ENCODE peak calls at places on chromosomes 1 and 21, in eight cellular contexts. S is right lobe of liver; U is AML-193; K is stimulated activated CD4-positive, alpha-beta T cell treated with anti-CD3 and anti-CD28 coated beads, Interleukin-12 subunit alpha, Interleukin-12 subunit beta, amount 100 ng/mL, for 4 hours; M is substantia nigra; A is EL; E is activated naive CD4-positive, alpha-beta T cell treated with anti-CD3 and anti-CD28 coated beads, Interleukin-2, amount 10 ng/mL, durations not matched to agents 7 days and 5 days; I is HuH-7.5. N is an unnamed sample.

GRCh38 chr21:42426424-42426823 is 22.7 kb downstream of the UBASH3A start:
- DNase-seq in K (no peak), M (no peak), S (no peak), I (no peak), E (peak), U (no peak), A (no peak), N (no peak)

GRCh38 chr1:23525558-23526174 is 5.4 kb downstream of the E2F2 start:
- DNase-seq in I (no peak), K (no peak), A (no peak), M (no peak), U (no peak), E (peak), S (no peak), N (peak)

GRCh38 chr1:179810367-179810715 is 67.2 kb downstream of the FAM163A start:
- DNase-seq in E (no peak), I (no peak), A (no peak), S (no peak), U (no peak), K (no peak), M (no peak), N (no peak)

GRCh38 chr1:11058595-11059165 is 1.1 kb downstream of the SRM start:
- DNase-seq in U (no peak), S (no peak), A (no peak), M (no peak), E (no peak), K (no peak), I (no peak), N (no peak)

GRCh38 chr1:29633784-29634183 is 397.5 kb downstream of the PTPRU start:
- DNase-seq in M (no peak), I (no peak), A (no peak), E (no peak), S (no peak), U (no peak), K (no peak), N (no peak)

GRCh38 chr1:210627740-210628139 is 299.0 kb downstream of the HHAT start:
- DNase-seq in S (no peak), E (no peak), A (no peak), M (no peak), K (no peak), U (no peak), I (no peak), N (no peak)

GRCh38 chr1:12387641-12388040 is 157.8 kb downstream of the VPS13D start:
- DNase-seq in A (no peak), I (no peak), S (no peak), K (no peak), U (no peak), E (no peak), M (no peak), N (no peak)

GRCh38 chr1:203328714-203329122 is 22.2 kb downstream of the FMOD start:
- DNase-seq in S (no peak), A (no peak), K (no peak), M (no peak), U (no peak), E (no peak), I (peak), N (no peak)

GRCh38 chr1:221087919-221088318 is 208.7 kb downstream of the HLX start:
- DNase-seq in U (no peak), E (no peak), S (no peak), A (peak), K (no peak), I (no peak), M (no peak), N (no peak)

GRCh38 chr1:107534632-107535031 is 393.8 kb downstream of the NTNG1 start:
- DNase-seq in K (no peak), E (no peak), I (no peak), S (no peak), U (no peak), M (no peak), A (no peak), N (no peak)

GRCh38 chr1:212987702-212988322 is 27.9 kb downstream of the ANGEL2 start:
- DNase-seq in M (no peak), U (no peak), K (no peak), I (no peak), A (peak), E (no peak), S (no peak), N (no peak)

GRCh38 chr21:43868461-43868860 is 3.4 kb downstream of the AGPAT3 start:
- DNase-seq in A (no peak), M (no peak), U (no peak), E (no peak), I (no peak), K (no peak), S (peak), N (no peak)

GRCh38 chr1:155574077-155574476 is 11.5 kb upstream of the ASH1L start:
- DNase-seq in U (no peak), I (no peak), M (no peak), A (no peak), S (no peak), K (no peak), E (no peak), N (no peak)

GRCh38 chr21:41816583-41817165 is 49.8 kb upstream of the RIPK4 start:
- DNase-seq in U (peak), K (peak), S (peak), A (peak), E (peak), I (peak), M (peak), N (peak)

GRCh38 chr1:183604811-183605210 is 14.6 kb upstream of the NCF2 start:
- DNase-seq in E (no peak), A (no peak), K (no peak), U (peak), M (no peak), I (no peak), S (peak), N (no peak)

GRCh38 chr1:214727274-214727673 is 124.3 kb downstream of the CENPF start:
- DNase-seq in U (no peak), A (no peak), S (no peak), K (no peak), M (no peak), I (no peak), E (no peak), N (no peak)

GRCh38 chr1:229199892-229200291 is 71.0 kb upstream of the RAB4A start:
- DNase-seq in I (no peak), M (no peak), E (peak), U (no peak), S (no peak), K (no peak), A (no peak), N (no peak)

GRCh38 chr1:164635784-164636729 is 77.1 kb downstream of the PBX1 start:
- DNase-seq in K (no peak), A (no peak), E (no peak), M (no peak), U (no peak), S (no peak), I (no peak), N (no peak)

GRCh38 chr1:18123467-18123992 is 15.9 kb downstream of the IGSF21 start:
- DNase-seq in A (no peak), I (no peak), M (no peak), E (no peak), U (no peak), S (no peak), K (no peak), N (no peak)

GRCh38 chr1:36996106-36996505 is 38.2 kb downstream of the GRIK3 start:
- DNase-seq in M (no peak), U (no peak), K (no peak), S (no peak), E (no peak), A (no peak), I (no peak), N (no peak)

GRCh38 chr1:59415286-59415850 is 118.5 kb downstream of the FGGY start:
- DNase-seq in U (no peak), K (no peak), E (no peak), M (no peak), A (no peak), S (no peak), I (no peak), N (no peak)

GRCh38 chr1:74822851-74823443 is 90.0 kb downstream of the TYW3 start:
- DNase-seq in S (no peak), K (no peak), I (no peak), A (no peak), U (no peak), E (no peak), M (no peak), N (no peak)

GRCh38 chr1:193256019-193256418 is 69.6 kb upstream of the B3GALT2 start:
- DNase-seq in S (no peak), K (no peak), I (no peak), M (no peak), A (no peak), E (no peak), U (no peak), N (no peak)

GRCh38 chr1:151157067-151157531 is 650 bp downstream of the TNFAIP8L2 start:
- DNase-seq in K (no peak), E (peak), M (no peak), U (peak), A (no peak), S (no peak), I (no peak), N (peak)

GRCh38 chr1:56890229-56890628 is 35.6 kb downstream of the C8A start:
- DNase-seq in I (no peak), S (no peak), U (no peak), E (no peak), A (no peak), K (no peak), M (no peak), N (no peak)

GRCh38 chr1:22204989-22205913 is 62.4 kb upstream of the WNT4 start:
- DNase-seq in I (no peak), E (no peak), S (no peak), M (no peak), U (no peak), A (peak), K (no peak), N (no peak)

GRCh38 chr1:88892146-88892877 is 945 bp upstream of the GTF2B start:
- DNase-seq in E (no peak), I (no peak), U (no peak), M (no peak), K (no peak), S (no peak), A (peak), N (peak)

GRCh38 chr1:6025269-6026094 is 20.2 kb upstream of the KCNAB2 start:
- DNase-seq in K (peak), E (no peak), U (no peak), A (peak), S (no peak), M (no peak), I (no peak), N (no peak)

GRCh38 chr1:32801096-32801713 is 16.0 kb downstream of the YARS1 start:
- DNase-seq in K (no peak), E (peak), M (no peak), U (no peak), A (peak), I (no peak), S (no peak), N (no peak)

GRCh38 chr21:43911015-43911934 is 46.3 kb downstream of the AGPAT3 start:
- DNase-seq in S (peak), M (no peak), E (no peak), I (peak), K (no peak), A (no peak), U (no peak), N (no peak)

GRCh38 chr1:145824499-145824842 is 471 bp downstream of the POLR3C start:
- DNase-seq in E (no peak), I (no peak), M (no peak), U (no peak), K (no peak), S (no peak), A (no peak), N (no peak)

GRCh38 chr21:39575778-39576177 is 37.0 kb upstream of the B3GALT5 start:
- DNase-seq in M (no peak), A (peak), I (no peak), U (no peak), K (no peak), S (no peak), E (no peak), N (no peak)

GRCh38 chr1:245765241-245766000 is 610.6 kb downstream of the KIF26B start:
- DNase-seq in K (no peak), I (no peak), M (no peak), A (peak), E (no peak), U (no peak), S (no peak), N (no peak)

GRCh38 chr1:197284325-197284724 is 16.3 kb downstream of the CRB1 start:
- DNase-seq in I (no peak), E (no peak), K (no peak), A (no peak), U (no peak), S (no peak), M (no peak), N (no peak)

GRCh38 chr1:74145086-74145485 is 52.9 kb downstream of the LRRIQ3 start:
- DNase-seq in A (no peak), E (no peak), U (no peak), K (no peak), I (no peak), M (no peak), S (no peak), N (no peak)

GRCh38 chr1:92136316-92136715 is 56.2 kb downstream of the BTBD8 start:
- DNase-seq in E (no peak), M (no peak), I (no peak), U (no peak), S (no peak), A (no peak), K (no peak), N (no peak)

GRCh38 chr1:30464187-30464617 is 259.2 kb downstream of the MATN1 start:
- DNase-seq in M (no peak), E (no peak), U (no peak), A (no peak), S (no peak), I (no peak), K (no peak), N (no peak)

GRCh38 chr1:204478166-204478899 is 16.3 kb downstream of the PIK3C2B start:
- DNase-seq in M (no peak), S (no peak), E (no peak), K (no peak), A (no peak), U (no peak), I (no peak), N (no peak)

GRCh38 chr1:208178091-208178529 is 66.1 kb downstream of the PLXNA2 start:
- DNase-seq in I (no peak), S (no peak), U (no peak), K (no peak), E (no peak), M (no peak), A (peak), N (no peak)

GRCh38 chr1:243917177-243917862 is 67.3 kb upstream of the AKT3 start:
- DNase-seq in U (no peak), K (peak), I (no peak), M (no peak), A (peak), E (no peak), S (no peak), N (no peak)